ENCODE peak calls at places on chromosomes 12 and 14, in five cellular contexts. Y, E, L, T and M are unnamed samples.

GRCh38 chr14:77183896-77184295 is 2.3 kb downstream of the TMEM63C start:
- DNase-seq in Y (no peak), E (no peak), L (no peak), T (no peak), M (no peak)

GRCh38 chr14:80572666-80573065 is 361.4 kb upstream of the DIO2 start:
- DNase-seq in Y (no peak), E (no peak), L (no peak), T (no peak), M (no peak)

GRCh38 chr12:57329219-57329618 is 78.2 kb upstream of the STAC3 start:
- DNase-seq in Y (no peak), E (no peak), L (no peak), T (no peak), M (no peak)

GRCh38 chr14:51650721-51651387 is 856 bp upstream of the FRMD6 start:
- DNase-seq in Y (no peak), E (peak; percentile 8), L (no peak), T (peak; percentile 44), M (peak; percentile 56)

GRCh38 chr12:54126696-54127537 is 61.9 kb downstream of the SMUG1 start:
- DNase-seq in Y (peak; percentile 45), E (no peak), L (no peak), T (peak; percentile 64), M (no peak)

GRCh38 chr12:110744697-110745264 is 2.1 kb upstream of the PPP1CC start:
- DNase-seq in Y (no peak), E (no peak), L (no peak), T (no peak), M (peak; percentile 79)

GRCh38 chr12:70748809-70749208 is 111.6 kb upstream of the PTPRB start:
- DNase-seq in Y (no peak), E (no peak), L (no peak), T (no peak), M (no peak)

GRCh38 chr12:91990525-91990924 is 155.1 kb downstream of the BTG1 start:
- DNase-seq in Y (no peak), E (no peak), L (no peak), T (no peak), M (no peak)

GRCh38 chr14:74491952-74492351 is 1.2 kb downstream of the NPC2 start:
- DNase-seq in Y (no peak), E (peak; percentile 36), L (no peak), T (peak; percentile 33), M (no peak)

GRCh38 chr14:67400434-67400833 is 11.5 kb downstream of the PLEK2 start:
- DNase-seq in Y (no peak), E (no peak), L (no peak), T (no peak), M (peak; percentile 36)

GRCh38 chr14:59631237-59631636 is 54.6 kb upstream of the CCDC175 start:
- DNase-seq in Y (no peak), E (peak; percentile 30), L (no peak), T (peak; percentile 19), M (no peak)

GRCh38 chr12:58206876-58207275 is 265.5 kb downstream of the ATP23 start:
- DNase-seq in Y (no peak), E (no peak), L (no peak), T (no peak), M (no peak)

GRCh38 chr12:132065203-132065602 is 78.9 kb downstream of the DDX51 start:
- DNase-seq in Y (no peak), E (no peak), L (no peak), T (no peak), M (no peak)

GRCh38 chr12:64780220-64780530 is 21.0 kb upstream of the GNS start:
- DNase-seq in Y (no peak), E (no peak), L (no peak), T (no peak), M (no peak)

GRCh38 chr14:35879654-35880249 is 53.6 kb downstream of the BRMS1L start:
- DNase-seq in Y (no peak), E (no peak), L (no peak), T (no peak), M (no peak)

GRCh38 chr14:75249251-75249957 is 29.2 kb upstream of the FOS start:
- DNase-seq in Y (no peak), E (peak; percentile 52), L (no peak), T (no peak), M (no peak)

GRCh38 chr14:28813810-28814209 is 47.2 kb downstream of the FOXG1 start:
- DNase-seq in Y (no peak), E (no peak), L (no peak), T (no peak), M (no peak)

GRCh38 chr12:98188649-98189048 is 326.7 kb upstream of the TMPO start:
- DNase-seq in Y (no peak), E (no peak), L (no peak), T (no peak), M (no peak)

GRCh38 chr12:25764409-25764808 is 194.1 kb upstream of the RASSF8 start:
- DNase-seq in Y (no peak), E (no peak), L (no peak), T (no peak), M (no peak)

GRCh38 chr12:14868916-14869315 is 16.7 kb downstream of the MGP start:
- DNase-seq in Y (no peak), E (no peak), L (no peak), T (no peak), M (no peak)

GRCh38 chr14:50961606-50962259 is 17.4 kb upstream of the PYGL start:
- DNase-seq in Y (peak; percentile 31), E (no peak), L (peak; percentile 80), T (no peak), M (no peak)

GRCh38 chr12:19970116-19970515 is 398.2 kb upstream of the PDE3A start:
- DNase-seq in Y (no peak), E (no peak), L (no peak), T (no peak), M (no peak)

GRCh38 chr14:78401866-78402265 is 231.7 kb downstream of the NRXN3 start:
- DNase-seq in Y (no peak), E (no peak), L (no peak), T (no peak), M (no peak)

GRCh38 chr12:28975564-28976340 is 173.3 kb upstream of the FAR2 start:
- DNase-seq in Y (no peak), E (no peak), L (no peak), T (no peak), M (no peak)

GRCh38 chr14:102605026-102605425 is 12.6 kb downstream of the RCOR1 start:
- DNase-seq in Y (no peak), E (no peak), L (no peak), T (no peak), M (no peak)

GRCh38 chr12:109529618-109530300 is 43.5 kb downstream of the MMAB start:
- DNase-seq in Y (no peak), E (no peak), L (no peak), T (no peak), M (no peak)

GRCh38 chr12:78204926-78205325 is 374.2 kb downstream of the NAV3 start:
- DNase-seq in Y (no peak), E (no peak), L (no peak), T (no peak), M (no peak)

GRCh38 chr12:78210894-78211302 is 380.2 kb downstream of the NAV3 start:
- DNase-seq in Y (no peak), E (no peak), L (no peak), T (no peak), M (no peak)

GRCh38 chr12:78210494-78210860 is 379.8 kb downstream of the NAV3 start:
- DNase-seq in Y (no peak), E (no peak), L (no peak), T (no peak), M (no peak)

GRCh38 chr12:78209851-78210493 is 379.3 kb downstream of the NAV3 start:
- DNase-seq in Y (no peak), E (no peak), L (no peak), T (no peak), M (no peak)

DNA sequence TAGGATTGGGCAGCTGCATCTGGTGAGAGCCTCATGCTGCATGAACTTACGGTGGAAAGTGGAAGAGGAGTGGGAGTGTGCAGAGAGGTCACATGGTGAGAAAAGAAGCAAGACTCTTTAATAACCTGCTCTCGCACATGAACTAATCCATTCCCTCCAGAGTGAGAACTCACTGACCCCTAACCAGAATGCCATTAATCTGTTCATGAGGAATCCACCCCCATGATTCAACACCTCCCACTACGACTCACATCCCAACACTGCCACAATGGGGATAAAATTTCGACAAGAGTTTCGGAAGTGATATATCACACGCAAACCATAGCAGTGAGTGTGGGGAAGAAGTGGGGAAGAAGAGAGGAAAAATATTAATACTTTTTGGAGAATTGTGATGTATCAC is 377.4 kb downstream of the NAV3 start:
- DNase-seq in Y (no peak), E (no peak), L (no peak), T (no peak), M (no peak)
- H3K27me3 ChIP-seq in Y (no peaks in the 10 kb centered on the region), E (no peaks in the 10 kb centered on the region), L (no peaks in the 10 kb centered on the region), T (no peaks in the 10 kb centered on the region), M (no peaks in the 10 kb centered on the region)

GRCh38 chr12:51911788-51912711 is 4.7 kb downstream of the ACVRL1 start:
- DNase-seq in Y (no peak), E (peak; percentile 54), L (no peak), T (no peak), M (no peak)
- H3K27ac ChIP-seq in Y (no peak overlapping the region), E (no peak overlapping the region), L (peak overlapping the region; percentile 21), T (no peak overlapping the region), M (no peak overlapping the region)

GRCh38 chr14:73173092-73173735 is 36.9 kb downstream of the PSEN1 start:
- DNase-seq in Y (no peak), E (peak; percentile 32), L (peak; percentile 7), T (no peak), M (no peak)
- TF ChIP-seq CTCF in Y (peak; percentile 23), E (no peak), L (peak; percentile 65), T (peak; percentile 14), M (peak; percentile 89)

GRCh38 chr12:48010366-48010970 is 6.2 kb upstream of the COL2A1 start:
- DNase-seq in Y (no peak), E (no peak), L (no peak), T (no peak), M (no peak)
- H3K27me3 ChIP-seq in Y (peaks cover 10% of the 10 kb centered on the region), E (peaks cover 60% of the 10 kb centered on the region), L (peaks cover 63% of the 10 kb centered on the region), T (no peaks in the 10 kb centered on the region), M (peaks cover 35% of the 10 kb centered on the region)

GRCh38 chr14:69096766-69097475 is 56.0 kb downstream of the DCAF5 start:
- DNase-seq in Y (no peak), E (no peak), L (no peak), T (no peak), M (no peak)
- H3K27ac ChIP-seq in Y (peak overlapping the region; percentile 31), E (no peak overlapping the region), L (no peak overlapping the region), T (peak overlapping the region; percentile 51), M (no peak overlapping the region)

DNA sequence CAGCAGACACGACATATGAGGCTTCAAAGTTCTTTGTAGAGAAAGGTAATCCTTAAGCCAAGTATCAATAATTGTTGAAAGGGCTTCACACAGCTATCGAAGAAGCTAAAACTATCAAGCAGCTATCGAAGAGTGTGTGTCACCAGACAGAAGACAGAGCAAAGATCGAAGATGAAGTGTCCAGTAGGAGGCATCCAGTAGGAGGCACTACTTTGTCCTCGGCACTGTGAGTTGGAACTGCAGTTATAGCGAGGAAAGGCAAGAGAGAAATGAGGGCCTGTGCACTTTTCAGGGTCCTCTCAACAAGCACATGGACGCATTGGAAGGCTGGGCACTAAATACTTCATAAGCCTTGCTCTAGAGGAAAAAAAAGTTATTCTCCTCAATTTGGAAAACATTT is 174.3 kb downstream of the CALM1 start:
- DNase-seq in Y (no peak), E (no peak), L (no peak), T (no peak), M (no peak)
- TF ChIP-seq CTCF in Y (no peak), E (no peak), L (no peak), T (no peak), M (no peak)